ENCODE peak calls at places on chromosome 19, in six cellular contexts. N, A, E, Z, Q and B are unnamed samples.

GRCh38 chr19:29678484-29679106 is 13.3 kb downstream of the PLEKHF1 start:
- DNase-seq in N (no peak), A (no peak), E (peak), Z (peak), Q (no peak), B (peak)

GRCh38 chr19:35882074-35882832 is 13.9 kb downstream of the APLP1 start:
- DNase-seq in N (no peak), A (peak), E (peak), Z (no peak), Q (peak), B (no peak)

GRCh38 chr19:49637865-49638350 is 2.0 kb downstream of the RRAS start:
- DNase-seq in N (peak), A (peak), E (peak), Z (peak), Q (peak), B (peak)

GRCh38 chr19:42412223-42412622 is 15.0 kb downstream of the LIPE start:
- DNase-seq in N (peak), A (no peak), E (no peak), Z (no peak), Q (no peak), B (peak)

GRCh38 chr19:16359964-16360363 is 35.3 kb downstream of the KLF2 start:
- DNase-seq in N (no peak), A (no peak), E (no peak), Z (no peak), Q (no peak), B (no peak)

GRCh38 chr19:10593820-10594637 is 6.9 kb upstream of the AP1M2 start:
- DNase-seq in N (no peak), A (no peak), E (no peak), Z (peak), Q (no peak), B (no peak)

GRCh38 chr19:55802281-55802680 is 29.5 kb downstream of the NLRP11 start:
- DNase-seq in N (no peak), A (no peak), E (no peak), Z (no peak), Q (no peak), B (no peak)

GRCh38 chr19:2089727-2090053 is 6.4 kb downstream of the MOB3A start:
- DNase-seq in N (no peak), A (no peak), E (no peak), Z (no peak), Q (no peak), B (no peak)

GRCh38 chr19:32224371-32225244 is 120.8 kb upstream of the ZNF507 start:
- DNase-seq in N (peak), A (peak), E (peak), Z (peak), Q (peak), B (peak)

GRCh38 chr19:35056513-35057063 is 15.1 kb downstream of the HPN start:
- DNase-seq in N (no peak), A (no peak), E (no peak), Z (no peak), Q (no peak), B (no peak)

GRCh38 chr19:43501661-43502418 is 2.7 kb downstream of the PHLDB3 start:
- DNase-seq in N (peak), A (no peak), E (peak), Z (no peak), Q (no peak), B (peak)

GRCh38 chr19:1261863-1262686 is 7.1 kb upstream of the CIRBP start:
- DNase-seq in N (no peak), A (peak), E (peak), Z (peak), Q (peak), B (no peak)

GRCh38 chr19:51887522-51888498 is at the start of gene ZNF577:
- DNase-seq in N (peak), A (peak), E (peak), Z (peak), Q (peak), B (peak)

GRCh38 chr19:11949201-11949600 is 15.6 kb upstream of the ZNF763 start:
- DNase-seq in N (no peak), A (peak), E (no peak), Z (no peak), Q (no peak), B (no peak)

GRCh38 chr19:30549151-30549550 is 177.0 kb downstream of the ZNF536 start:
- DNase-seq in N (no peak), A (no peak), E (no peak), Z (no peak), Q (no peak), B (no peak)

GRCh38 chr19:29526730-29527499 is 1.1 kb downstream of the VSTM2B start:
- DNase-seq in N (peak), A (no peak), E (no peak), Z (no peak), Q (no peak), B (peak)

GRCh38 chr19:44891016-44891882 is at the start of gene TOMM40:
- DNase-seq in N (peak), A (peak), E (peak), Z (peak), Q (peak), B (peak)

GRCh38 chr19:936175-936546 is 10.3 kb downstream of the ARID3A start:
- DNase-seq in N (no peak), A (no peak), E (no peak), Z (no peak), Q (no peak), B (no peak)

GRCh38 chr19:43705729-43706128 is 10.1 kb upstream of the IRGC start:
- DNase-seq in N (no peak), A (no peak), E (no peak), Z (no peak), Q (no peak), B (no peak)

GRCh38 chr19:14167594-14168138 is 31.3 kb upstream of the ASF1B start:
- DNase-seq in N (no peak), A (no peak), E (no peak), Z (no peak), Q (no peak), B (no peak)

GRCh38 chr19:42426643-42427042 is 545 bp downstream of the LIPE start:
- DNase-seq in N (no peak), A (no peak), E (no peak), Z (no peak), Q (no peak), B (no peak)

GRCh38 chr19:11457115-11457514 is 21.7 kb downstream of the PRKCSH start:
- DNase-seq in N (no peak), A (no peak), E (no peak), Z (no peak), Q (no peak), B (no peak)

GRCh38 chr19:38852231-38853044 is 2.7 kb upstream of the HNRNPL start:
- DNase-seq in N (peak), A (peak), E (peak), Z (peak), Q (peak), B (peak)

GRCh38 chr19:35194022-35194984 is 34.2 kb downstream of the FAM187B start:
- DNase-seq in N (no peak), A (no peak), E (no peak), Z (no peak), Q (no peak), B (no peak)

GRCh38 chr19:11931051-11931450 is 6.1 kb downstream of the ZNF700 start:
- DNase-seq in N (no peak), A (peak), E (no peak), Z (no peak), Q (no peak), B (no peak)

GRCh38 chr19:51712461-51713081 is 11.2 kb downstream of the HAS1 start:
- DNase-seq in N (peak), A (peak), E (no peak), Z (no peak), Q (no peak), B (no peak)

GRCh38 chr19:4831351-4832340 is at the start of gene TICAM1:
- DNase-seq in N (no peak), A (peak), E (peak), Z (peak), Q (peak), B (no peak)

GRCh38 chr19:41546386-41546789 is 29.6 kb upstream of the CEACAM21 start:
- DNase-seq in N (no peak), A (no peak), E (no peak), Z (no peak), Q (no peak), B (no peak)

GRCh38 chr19:57068921-57069697 is 50.7 kb upstream of the USP29 start:
- DNase-seq in N (peak), A (no peak), E (peak), Z (no peak), Q (no peak), B (peak)
- TF ChIP-seq CTCF in N (no peak), A (no peak), E (peak), Z (no peak), Q (no peak), B (peak)

DNA sequence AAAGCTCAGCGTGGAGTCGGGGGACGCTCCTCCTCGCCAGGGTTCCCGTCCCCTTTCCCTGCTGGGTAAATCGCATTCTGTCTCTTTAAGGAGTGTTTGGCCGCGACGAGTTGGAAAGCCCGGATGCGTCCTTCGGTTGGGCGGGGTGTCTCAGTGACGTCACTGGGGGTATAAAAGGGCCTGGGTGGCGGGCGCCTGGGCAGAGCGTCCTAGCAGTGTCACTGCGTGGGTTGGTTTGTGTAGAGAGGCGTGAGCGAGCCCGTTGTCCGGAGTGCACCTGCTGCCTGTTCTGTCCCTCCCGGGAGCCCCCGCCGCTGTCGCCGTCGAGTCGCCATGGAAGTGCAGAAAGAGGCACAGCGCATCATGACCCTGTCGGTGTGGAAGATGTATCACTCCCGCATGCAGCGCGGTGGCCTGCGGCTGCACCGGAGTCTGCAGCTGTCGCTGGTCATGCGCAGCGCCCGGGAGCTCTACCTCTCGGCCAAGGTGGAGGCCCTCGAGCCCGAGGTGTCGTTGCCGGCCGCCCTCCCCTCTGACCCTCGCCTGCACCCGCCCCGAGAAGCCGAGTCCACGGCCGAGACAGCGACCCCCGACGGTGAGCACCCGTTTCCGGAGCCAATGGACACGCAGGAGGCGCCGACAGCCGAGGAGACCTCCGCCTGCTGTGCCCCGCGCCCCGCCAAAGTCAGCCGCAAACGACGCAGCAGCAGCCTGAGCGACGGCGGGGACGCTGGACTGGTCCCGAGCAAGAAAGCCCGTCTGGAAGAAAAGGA is 2.8 kb downstream of the IER2 start:
- DNase-seq in N (peak), A (peak), E (peak), Z (peak), Q (peak), B (peak)
- TF ChIP-seq CTCF in N (no peak), A (peak), E (no peak), Z (no peak), Q (no peak), B (no peak)

GRCh38 chr19:52993342-52994178 is 20.2 kb upstream of the ERVV-1 start:
- DNase-seq in N (peak), A (peak), E (peak), Z (peak), Q (peak), B (peak)
- TF ChIP-seq CTCF in N (peak), A (peak), E (peak), Z (peak), Q (peak), B (peak)

DNA sequence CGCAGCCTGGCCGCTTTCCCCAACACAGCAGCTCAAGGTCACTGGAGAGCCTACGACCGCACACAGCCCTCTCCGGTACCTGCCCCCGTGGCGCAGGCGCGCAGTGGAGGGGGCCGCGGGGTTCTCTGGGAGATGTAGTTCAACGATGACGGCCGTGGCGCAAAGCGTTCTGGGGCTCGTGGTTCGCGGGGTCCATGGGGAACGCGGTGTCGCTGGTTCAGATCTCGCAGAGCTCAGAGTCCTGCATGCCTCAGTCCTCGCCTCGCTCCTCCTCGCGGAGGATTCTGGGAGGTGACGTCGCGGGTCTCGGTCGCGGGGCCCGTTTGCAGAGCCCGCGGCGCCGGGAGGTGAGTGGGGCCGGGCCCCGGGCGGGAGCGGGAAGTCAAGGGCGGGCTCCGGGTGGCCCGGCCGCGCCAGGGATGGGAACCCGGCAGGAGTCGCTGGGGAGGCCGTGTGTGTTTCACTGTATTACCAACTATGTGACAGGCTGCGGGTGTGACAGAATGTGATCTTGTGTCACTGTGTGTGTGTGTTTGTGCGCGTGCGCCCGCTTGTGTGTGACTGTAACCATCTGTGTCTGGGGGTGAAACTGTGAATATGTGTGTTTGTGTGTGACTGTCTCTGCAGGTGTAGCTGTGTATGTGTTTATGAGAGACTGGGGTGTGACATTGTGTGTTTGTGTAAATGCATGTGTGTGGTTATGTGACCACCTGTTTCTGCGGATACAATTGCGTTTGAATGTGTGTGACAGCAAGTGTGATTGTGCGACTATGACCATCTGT is at the start of gene ZNF527:
- DNase-seq in N (peak), A (peak), E (peak), Z (peak), Q (peak), B (peak)
- TF ChIP-seq CTCF in N (no peak), A (no peak), E (no peak), Z (peak), Q (no peak), B (no peak)